ENCODE peak calls at places on chromosome 22, in four cellular contexts. One of them, this sample, is unnamed.

GRCh38 chr22:44151661-44152060 is 29.1 kb upstream of the PARVG start:
- DNase-seq in GM12878: no peak
- DNase-seq in SHP77: no peak
- DNase-seq in iPS DF 19.7: no peak
- DNase-seq in this sample: peak; percentile 82

GRCh38 chr22:42388130-42388797 is 43.9 kb downstream of the NFAM1 start:
- DNase-seq in GM12878: no peak
- DNase-seq in SHP77: peak; percentile 95
- DNase-seq in iPS DF 19.7: no peak
- DNase-seq in this sample: peak; percentile 9

GRCh38 chr22:37021710-37022482 is 2.4 kb downstream of the MPST start:
- DNase-seq in GM12878: no peak
- DNase-seq in SHP77: no peak
- DNase-seq in iPS DF 19.7: no peak
- DNase-seq in this sample: no peak

GRCh38 chr22:31923761-31924160 is 20.6 kb upstream of the YWHAH start:
- DNase-seq in GM12878: no peak
- DNase-seq in SHP77: no peak
- DNase-seq in iPS DF 19.7: no peak
- DNase-seq in this sample: no peak

GRCh38 chr22:22914726-22915669 is 27.4 kb downstream of the IGLL5 start:
- DNase-seq in GM12878: no peak
- DNase-seq in SHP77: no peak
- DNase-seq in iPS DF 19.7: no peak
- DNase-seq in this sample: no peak

GRCh38 chr22:37546436-37547248 is 13.6 kb upstream of the CDC42EP1 start:
- DNase-seq in GM12878: no peak
- DNase-seq in SHP77: no peak
- DNase-seq in iPS DF 19.7: no peak
- DNase-seq in this sample: no peak

GRCh38 chr22:20244744-20245576 is 23.2 kb downstream of the RTN4R start:
- DNase-seq in GM12878: no peak
- DNase-seq in SHP77: no peak
- DNase-seq in iPS DF 19.7: no peak
- DNase-seq in this sample: no peak

GRCh38 chr22:17700778-17701177 is 62.2 kb downstream of the BCL2L13 start:
- DNase-seq in GM12878: no peak
- DNase-seq in SHP77: no peak
- DNase-seq in iPS DF 19.7: no peak
- DNase-seq in this sample: no peak

GRCh38 chr22:20439556-20439927 is 1.9 kb upstream of the SCARF2 start:
- DNase-seq in GM12878: no peak
- DNase-seq in SHP77: no peak
- DNase-seq in iPS DF 19.7: no peak
- DNase-seq in this sample: no peak

GRCh38 chr22:43440556-43440955 is 28.7 kb downstream of the MPPED1 start:
- DNase-seq in GM12878: no peak
- DNase-seq in SHP77: no peak
- DNase-seq in iPS DF 19.7: no peak
- DNase-seq in this sample: no peak

GRCh38 chr22:37566329-37566837 is 6.1 kb downstream of the CDC42EP1 start:
- DNase-seq in GM12878: no peak
- DNase-seq in SHP77: no peak
- DNase-seq in iPS DF 19.7: no peak
- DNase-seq in this sample: no peak

GRCh38 chr22:35892192-35892591 is 136.4 kb downstream of the RBFOX2 start:
- DNase-seq in GM12878: no peak
- DNase-seq in SHP77: no peak
- DNase-seq in iPS DF 19.7: no peak
- DNase-seq in this sample: peak; percentile 87

GRCh38 chr22:33018232-33018864 is 39.8 kb downstream of the SYN3 start:
- DNase-seq in GM12878: peak; percentile 8
- DNase-seq in SHP77: peak; percentile 7
- DNase-seq in iPS DF 19.7: no peak
- DNase-seq in this sample: no peak

GRCh38 chr22:17792854-17793434 is 18.7 kb upstream of the BID start:
- DNase-seq in GM12878: no peak
- DNase-seq in SHP77: no peak
- DNase-seq in iPS DF 19.7: no peak
- DNase-seq in this sample: no peak

GRCh38 chr22:47787501-47788227 is 1025.2 kb downstream of the TBC1D22A start:
- DNase-seq in GM12878: no peak
- DNase-seq in SHP77: no peak
- DNase-seq in iPS DF 19.7: no peak
- DNase-seq in this sample: no peak

GRCh38 chr22:50269573-50270301 is 443 bp downstream of the MAPK11 start:
- DNase-seq in GM12878: no peak
- DNase-seq in SHP77: peak; percentile 52
- DNase-seq in iPS DF 19.7: no peak
- DNase-seq in this sample: peak; percentile 42

GRCh38 chr22:29503811-29504372 is 23.9 kb downstream of the NEFH start:
- DNase-seq in GM12878: no peak
- DNase-seq in SHP77: no peak
- DNase-seq in iPS DF 19.7: no peak
- DNase-seq in this sample: peak; percentile 60

This sample was measured in astrocyte.